ENCODE peak calls at places on chromosomes 13 and 19, in five cellular contexts. I is H9, Z is mesenchymal stem cell, R is H1, O is trophoblast cell. J is an unnamed sample.

GRCh38 chr19:39408392-39409206 is 2.0 kb downstream of the ZFP36 start:
- DNase-seq in O (peak), R (peak), I (no peak), Z (peak), J (no peak)

GRCh38 chr19:34145741-34146202 is 26.5 kb upstream of the LSM14A start:
- DNase-seq in R (peak), I (peak), Z (peak), O (peak), J (peak)

GRCh38 chr13:108322206-108322824 is 52.8 kb downstream of the TNFSF13B start:
- DNase-seq in R (no peak), O (peak), I (no peak), Z (peak), J (peak)

GRCh38 chr13:109862627-109863026 is 76.2 kb upstream of the IRS2 start:
- DNase-seq in Z (peak), R (no peak), O (peak), I (no peak), J (no peak)

GRCh38 chr19:16544468-16545231 is 2.4 kb upstream of the CHERP start:
- DNase-seq in R (no peak), I (no peak), O (no peak), Z (no peak), J (no peak)

GRCh38 chr13:42875448-42876269 is 94.3 kb downstream of the FAM216B start:
- DNase-seq in R (no peak), O (no peak), I (peak), Z (peak), J (peak)

GRCh38 chr13:106151056-106151699 is 384.3 kb downstream of the EFNB2 start:
- DNase-seq in O (peak), Z (peak), I (no peak), R (no peak), J (peak)

GRCh38 chr13:113967206-113967720 is 6.6 kb downstream of the C13orf46 start:
- DNase-seq in O (no peak), R (no peak), Z (no peak), I (no peak), J (no peak)

GRCh38 chr13:28955264-28955966 is 135.3 kb downstream of the MTUS2 start:
- DNase-seq in I (no peak), O (no peak), Z (no peak), R (no peak), J (no peak)

GRCh38 chr19:40690699-40691420 is 409 bp upstream of the NUMBL start:
- DNase-seq in Z (peak), I (peak), R (peak), O (peak), J (no peak)

GRCh38 chr13:109345433-109345941 is 440.9 kb downstream of the IRS2 start:
- DNase-seq in O (no peak), Z (peak), R (no peak), I (no peak), J (no peak)

GRCh38 chr19:2517881-2518601 is 42.1 kb downstream of the GADD45B start:
- DNase-seq in I (no peak), R (no peak), O (no peak), Z (no peak), J (no peak)

GRCh38 chr13:80558074-80558473 is 217.1 kb upstream of the SPRY2 start:
- DNase-seq in R (no peak), O (no peak), Z (peak), I (no peak), J (no peak)

GRCh38 chr13:113390874-113391497 is 27.1 kb upstream of the GRTP1 start:
- DNase-seq in Z (no peak), O (peak), R (no peak), I (peak), J (no peak)

GRCh38 chr13:29171244-29171643 is 351.1 kb downstream of the MTUS2 start:
- DNase-seq in O (no peak), Z (no peak), R (no peak), I (no peak), J (no peak)

GRCh38 chr19:40280608-40281221 is 4.4 kb downstream of the AKT2 start:
- DNase-seq in O (no peak), R (no peak), Z (no peak), I (peak), J (no peak)

GRCh38 chr19:41808663-41809566 is 12.5 kb downstream of the CEACAM3 start:
- DNase-seq in R (no peak), Z (no peak), O (no peak), I (no peak), J (no peak)

GRCh38 chr19:29672933-29673336 is 7.7 kb downstream of the PLEKHF1 start:
- DNase-seq in Z (no peak), O (no peak), I (no peak), R (no peak), J (no peak)

DNA sequence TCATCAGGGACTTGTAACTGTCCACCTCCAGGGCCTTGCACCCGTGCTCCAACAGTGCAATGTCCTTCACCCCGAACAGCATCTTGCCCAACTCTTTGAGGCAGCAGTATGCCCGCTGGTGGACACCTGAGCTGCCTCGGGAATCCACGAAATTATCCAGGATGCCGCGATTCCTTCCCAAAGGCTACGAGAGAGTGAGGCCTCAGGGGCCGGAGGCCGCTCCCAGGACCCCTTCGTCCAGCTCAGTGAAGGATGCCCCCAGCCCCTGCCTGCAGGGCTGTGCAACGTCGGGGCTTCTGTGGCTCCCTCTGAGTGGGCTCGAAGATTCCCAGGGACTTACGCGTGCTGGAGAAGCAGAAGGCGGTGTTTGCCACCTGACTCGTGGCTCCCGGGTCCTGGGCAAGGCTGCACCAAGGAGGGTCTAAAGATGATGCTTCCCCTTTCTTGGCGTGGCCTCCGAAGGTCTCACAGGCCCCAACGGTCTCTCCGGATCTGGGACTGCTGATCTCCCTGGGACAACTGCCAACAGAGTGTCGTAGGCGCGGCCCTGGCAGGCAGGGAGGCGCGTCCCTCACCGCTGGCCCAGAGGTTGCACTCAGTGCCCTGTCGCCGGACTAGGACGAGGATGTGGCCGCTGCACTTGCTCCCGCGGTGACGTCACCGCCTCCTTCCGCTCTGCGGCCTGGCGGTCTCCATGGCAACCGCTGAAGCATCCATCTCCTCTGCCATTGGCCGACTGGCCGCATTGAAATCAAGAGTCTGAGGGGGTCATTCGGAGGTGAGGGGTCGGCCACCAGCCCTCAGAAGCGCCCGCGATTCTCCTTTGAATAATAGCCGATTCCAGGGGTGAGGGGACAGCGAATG is at the start of gene PNMA8C:
- DNase-seq in O (peak), R (peak), I (peak), Z (peak), J (peak)
- H2AFZ ChIP-seq in O (no peak), R (peak), I (no peak), Z (no peak), J (peak)

GRCh38 chr19:1496714-1497577 is 6.0 kb downstream of the REEP6 start:
- DNase-seq in R (no peak), I (no peak), Z (no peak), O (no peak), J (no peak)
- H2BK12ac ChIP-seq in R (no peak), I (no peak), Z (no peak), O (no peak), J (peak)

DNA sequence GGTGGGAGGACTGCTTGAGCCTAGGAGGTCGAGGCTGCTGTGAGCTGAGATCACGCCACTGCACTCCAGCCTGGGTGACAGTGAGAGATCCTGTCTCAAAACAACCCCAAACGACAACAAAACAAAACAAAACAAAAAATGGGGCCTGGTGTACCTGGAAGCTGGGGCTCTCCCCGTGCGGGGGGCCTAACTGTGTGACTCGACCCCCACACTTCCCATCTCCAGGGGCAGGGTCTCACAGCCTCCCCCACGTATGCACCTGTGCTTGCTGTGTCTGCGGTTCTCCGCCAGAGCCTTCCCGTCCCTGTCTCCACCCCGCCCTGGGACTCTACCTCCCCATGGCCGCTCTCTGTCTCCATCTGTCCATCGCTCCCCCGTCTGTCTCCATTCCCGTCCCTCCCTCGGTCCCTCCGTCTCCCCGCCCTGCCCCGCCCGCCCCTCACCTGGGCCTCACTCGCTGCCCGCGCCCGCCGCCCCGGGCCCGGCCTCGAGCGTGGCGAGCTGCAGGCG is 758 bp downstream of the TMEM238 start:
- DNase-seq in I (no peak), R (no peak), O (peak), Z (no peak), J (no peak)
- H2AFZ ChIP-seq in I (no peak), R (no peak), O (peak), Z (peak), J (no peak)

DNA sequence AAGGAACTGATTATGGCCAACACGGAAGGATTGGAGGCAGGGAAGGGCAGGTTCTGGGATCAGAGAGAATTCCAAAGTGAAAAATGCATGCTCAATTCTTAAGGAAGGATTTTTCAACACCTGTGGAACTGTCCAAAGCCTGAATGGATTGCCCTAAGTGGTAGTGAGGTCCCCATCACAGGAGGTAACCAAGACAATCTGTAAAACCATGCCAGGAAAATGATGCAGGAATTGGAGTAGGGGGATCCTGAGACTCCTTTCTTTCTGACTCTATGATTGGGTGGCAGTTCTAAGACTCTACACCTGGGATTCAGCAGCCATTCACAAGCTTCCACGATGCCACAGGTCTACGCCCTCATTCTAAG is 56.5 kb upstream of the ZNRF4 start:
- DNase-seq in R (no peak), I (no peak), O (no peak), Z (no peak), J (no peak)
- H2BK12ac ChIP-seq in R (no peak), I (no peak), O (no peak), Z (no peak), J (no peak)

GRCh38 chr19:18233224-18233825 is 7.1 kb upstream of the PDE4C start:
- DNase-seq in I (peak), R (peak), Z (peak), O (peak), J (no peak)
- H2AFZ ChIP-seq in I (no peak), R (no peak), Z (no peak), O (no peak), J (peak)

DNA sequence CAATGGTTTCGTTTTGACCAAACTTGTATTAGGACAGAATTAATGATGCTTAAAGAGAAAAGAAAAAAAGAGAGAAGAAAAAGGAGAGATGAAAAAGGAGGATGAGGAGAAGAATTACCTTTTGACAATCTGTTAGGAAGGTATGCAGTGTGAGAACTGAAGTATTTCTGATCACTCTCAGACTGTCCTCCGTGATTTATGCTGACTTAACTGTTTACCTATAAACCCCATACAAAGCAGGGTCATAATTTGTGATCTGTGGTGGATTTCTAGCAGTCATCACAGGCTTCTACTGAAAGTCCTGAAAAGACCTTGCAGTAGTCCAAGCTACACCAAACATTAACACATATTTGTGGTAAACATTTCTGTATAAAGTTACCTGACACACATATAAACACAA is 93.9 kb downstream of the PCDH17 start:
- DNase-seq in I (no peak), R (no peak), Z (no peak), O (no peak), J (no peak)
- H2BK12ac ChIP-seq in I (no peak), R (no peak), Z (no peak), O (no peak), J (no peak)

J was measured in neuronal stem cell.